ENCODE peak calls at places on chromosomes 2 and 18, in eight cellular contexts. W is anterior cingulate cortex; G is cardiac muscle cell; S is memory B cell; Z is NCI-H1417; Y is stimulated activated CD8-positive, alpha-beta memory T cell treated with anti-CD3 and anti-CD28 coated beads, Interleukin-15, amount 100 ng/mL, for 24 hours; U is AG20443; J is KBM-7. H is an unnamed sample.

GRCh38 chr18:66193938-66194337 is 410.0 kb downstream of the CDH19 start:
- DNase-seq in W (no peak), Y (no peak), S (no peak), J (no peak), Z (no peak), U (no peak), G (no peak), H (no peak)

GRCh38 chr2:85162746-85163301 is 29.6 kb downstream of the TCF7L1 start:
- DNase-seq in G (peak), S (no peak), J (no peak), Y (no peak), W (no peak), U (peak), Z (no peak), H (no peak)

GRCh38 chr2:230668184-230668938 is 44.3 kb upstream of the CAB39 start:
- DNase-seq in J (peak), S (no peak), Y (no peak), U (no peak), W (no peak), Z (no peak), G (no peak), H (no peak)

GRCh38 chr2:158214431-158214830 is 112.8 kb downstream of the UPP2 start:
- DNase-seq in U (no peak), S (no peak), Z (peak), W (no peak), J (peak), Y (no peak), G (peak), H (no peak)

GRCh38 chr18:42956287-42956686 is 159.2 kb downstream of the RIT2 start:
- DNase-seq in U (no peak), G (no peak), Y (no peak), W (no peak), Z (no peak), J (no peak), S (no peak), H (no peak)

GRCh38 chr2:24566630-24567029 is 75.6 kb downstream of the NCOA1 start:
- DNase-seq in S (no peak), Y (no peak), J (no peak), Z (no peak), G (no peak), U (no peak), W (no peak), H (no peak)

GRCh38 chr2:194698012-194698411 is 959.0 kb upstream of the SLC39A10 start:
- DNase-seq in S (no peak), W (no peak), G (no peak), Z (no peak), U (no peak), Y (no peak), J (no peak), H (no peak)

GRCh38 chr2:29374823-29375222 is 259.6 kb downstream of the CLIP4 start:
- DNase-seq in G (no peak), W (no peak), Y (no peak), S (no peak), J (no peak), U (no peak), Z (peak), H (no peak)

GRCh38 chr2:172836386-172837200 is 100.9 kb downstream of the RAPGEF4 start:
- DNase-seq in Z (peak), W (no peak), S (no peak), Y (no peak), G (peak), U (peak), J (peak), H (no peak)

GRCh38 chr2:30252723-30253688 is 21.7 kb downstream of the LBH start:
- DNase-seq in S (no peak), G (peak), Y (no peak), W (no peak), Z (no peak), J (peak), U (peak), H (peak)

GRCh38 chr2:14480906-14481305 is 151.6 kb upstream of the LRATD1 start:
- DNase-seq in W (no peak), J (no peak), S (no peak), Y (no peak), U (no peak), G (no peak), Z (peak), H (no peak)

GRCh38 chr2:176098366-176099158 is 1.0 kb upstream of the HOXD12 start:
- DNase-seq in U (no peak), Z (peak), Y (no peak), S (no peak), G (no peak), W (no peak), J (no peak), H (no peak)

GRCh38 chr18:24850532-24850931 is 390.1 kb downstream of the HRH4 start:
- DNase-seq in S (no peak), Z (no peak), W (no peak), Y (no peak), G (no peak), U (no peak), J (no peak), H (no peak)

GRCh38 chr2:233386382-233387041 is 32.2 kb downstream of the DGKD start:
- DNase-seq in Y (no peak), W (no peak), Z (no peak), S (no peak), U (peak), G (peak), J (no peak), H (no peak)

GRCh38 chr2:191857406-191857805 is 10.5 kb upstream of the CAVIN2 start:
- DNase-seq in W (no peak), Z (peak), S (no peak), Y (no peak), G (no peak), J (no peak), U (no peak), H (no peak)

GRCh38 chr2:60414731-60415130 is 138.7 kb downstream of the BCL11A start:
- DNase-seq in Z (no peak), U (no peak), W (no peak), G (peak), Y (no peak), J (no peak), S (no peak), H (no peak)